ENCODE peak calls at places on chromosomes 7 and 10, in five cellular contexts. One of them, this sample, is unnamed.
A peak's percentile ranks its signal among the peaks of the same experiment; 100 is the strongest.

GRCh38 chr10:116753759-116754158 is 11.4 kb upstream of the HSPA12A start:
- DNase-seq in heart left ventricle: peak; percentile 53
- DNase-seq in mammary epithelial cell: peak; percentile 85
- DNase-seq in iPS DF 6.9: no peak
- DNase-seq in uterus: no peak
- DNase-seq in this sample: peak; percentile 45

GRCh38 chr7:87658553-87658952 is 30.4 kb downstream of the RUNDC3B start:
- DNase-seq in mammary epithelial cell: no peak
- DNase-seq in uterus: no peak
- DNase-seq in heart left ventricle: no peak
- DNase-seq in iPS DF 6.9: no peak
- DNase-seq in this sample: no peak

GRCh38 chr7:147937428-147937827 is 653.1 kb upstream of the C7orf33 start:
- DNase-seq in iPS DF 6.9: no peak
- DNase-seq in mammary epithelial cell: no peak
- DNase-seq in heart left ventricle: no peak
- DNase-seq in uterus: no peak
- DNase-seq in this sample: no peak

GRCh38 chr7:128791968-128792319 is at the start of gene CCDC136:
- DNase-seq in mammary epithelial cell: no peak
- DNase-seq in iPS DF 6.9: no peak
- DNase-seq in heart left ventricle: no peak
- DNase-seq in uterus: no peak
- DNase-seq in this sample: no peak

GRCh38 chr10:28677889-28678686 is 767 bp downstream of the BAMBI start:
- DNase-seq in heart left ventricle: peak; percentile 56
- DNase-seq in uterus: peak; percentile 25
- DNase-seq in mammary epithelial cell: peak; percentile 61
- DNase-seq in iPS DF 6.9: no peak
- DNase-seq in this sample: peak; percentile 23

GRCh38 chr10:102731222-102731800 is 12.4 kb upstream of the WBP1L start:
- DNase-seq in iPS DF 6.9: no peak
- DNase-seq in uterus: no peak
- DNase-seq in heart left ventricle: no peak
- DNase-seq in mammary epithelial cell: no peak
- DNase-seq in this sample: no peak

GRCh38 chr10:78972160-78972946 is 96.4 kb upstream of the ZMIZ1 start:
- DNase-seq in mammary epithelial cell: peak; percentile 32
- DNase-seq in heart left ventricle: peak; percentile 90
- DNase-seq in uterus: peak; percentile 73
- DNase-seq in iPS DF 6.9: no peak
- DNase-seq in this sample: peak; percentile 85

GRCh38 chr7:116809636-116810266 is 52.6 kb upstream of the CAPZA2 start:
- DNase-seq in mammary epithelial cell: peak; percentile 56
- DNase-seq in uterus: no peak
- DNase-seq in heart left ventricle: no peak
- DNase-seq in iPS DF 6.9: peak; percentile 54
- DNase-seq in this sample: no peak

GRCh38 chr10:133257489-133258065 is 19.1 kb downstream of the ADAM8 start:
- DNase-seq in uterus: peak; percentile 42
- DNase-seq in heart left ventricle: peak; percentile 83
- DNase-seq in iPS DF 6.9: no peak
- DNase-seq in mammary epithelial cell: peak; percentile 58
- DNase-seq in this sample: peak; percentile 77

GRCh38 chr10:118871244-118871865 is 116.6 kb upstream of the CACUL1 start:
- DNase-seq in heart left ventricle: no peak
- DNase-seq in mammary epithelial cell: peak; percentile 58
- DNase-seq in uterus: no peak
- DNase-seq in iPS DF 6.9: no peak
- DNase-seq in this sample: no peak

GRCh38 chr10:72186633-72187330 is 29.0 kb upstream of the ANAPC16 start:
- DNase-seq in heart left ventricle: peak; percentile 51
- DNase-seq in iPS DF 6.9: no peak
- DNase-seq in uterus: peak; percentile 81
- DNase-seq in mammary epithelial cell: peak; percentile 49
- DNase-seq in this sample: peak; percentile 54

GRCh38 chr7:2281556-2281955 is 32.7 kb downstream of the SNX8 start:
- DNase-seq in heart left ventricle: peak; percentile 43
- DNase-seq in uterus: peak; percentile 58
- DNase-seq in mammary epithelial cell: no peak
- DNase-seq in iPS DF 6.9: no peak
- DNase-seq in this sample: no peak

GRCh38 chr7:117323877-117324699 is 1.2 kb upstream of the WNT2 start:
- DNase-seq in mammary epithelial cell: peak; percentile 25
- DNase-seq in uterus: peak; percentile 76
- DNase-seq in heart left ventricle: peak; percentile 42
- DNase-seq in iPS DF 6.9: no peak
- DNase-seq in this sample: peak; percentile 34

GRCh38 chr10:12540341-12540781 is 191.0 kb downstream of the CAMK1D start:
- DNase-seq in mammary epithelial cell: no peak
- DNase-seq in uterus: no peak
- DNase-seq in heart left ventricle: no peak
- DNase-seq in iPS DF 6.9: no peak
- DNase-seq in this sample: no peak

GRCh38 chr7:96023376-96023775 is 251.0 kb downstream of the DYNC1I1 start:
- DNase-seq in iPS DF 6.9: no peak
- DNase-seq in heart left ventricle: no peak
- DNase-seq in mammary epithelial cell: no peak
- DNase-seq in uterus: no peak
- DNase-seq in this sample: no peak

GRCh38 chr7:99919814-99920618 is 686 bp upstream of the TRIM4 start:
- DNase-seq in heart left ventricle: no peak
- DNase-seq in uterus: no peak
- DNase-seq in iPS DF 6.9: no peak
- DNase-seq in mammary epithelial cell: peak; percentile 12
- DNase-seq in this sample: no peak

GRCh38 chr10:6141296-6142151 is 52.7 kb downstream of the RBM17 start:
- DNase-seq in uterus: no peak
- DNase-seq in heart left ventricle: no peak
- DNase-seq in mammary epithelial cell: peak; percentile 67
- DNase-seq in iPS DF 6.9: no peak
- DNase-seq in this sample: peak; percentile 66

GRCh38 chr7:101922631-101923275 is 105.3 kb downstream of the CUX1 start:
- DNase-seq in iPS DF 6.9: no peak
- DNase-seq in mammary epithelial cell: no peak
- DNase-seq in uterus: no peak
- DNase-seq in heart left ventricle: no peak
- DNase-seq in this sample: no peak

GRCh38 chr10:86263209-86263608 is 103.4 kb downstream of the GRID1 start:
- DNase-seq in uterus: no peak
- DNase-seq in mammary epithelial cell: no peak
- DNase-seq in heart left ventricle: no peak
- DNase-seq in iPS DF 6.9: no peak
- DNase-seq in this sample: peak; percentile 46

GRCh38 chr7:74283858-74284447 is 5.3 kb upstream of the CLIP2 start:
- DNase-seq in iPS DF 6.9: no peak
- DNase-seq in uterus: no peak
- DNase-seq in heart left ventricle: no peak
- DNase-seq in mammary epithelial cell: no peak
- DNase-seq in this sample: no peak

GRCh38 chr10:77941790-77942189 is 15.2 kb upstream of the DLG5 start:
- DNase-seq in mammary epithelial cell: no peak
- DNase-seq in uterus: no peak
- DNase-seq in heart left ventricle: no peak
- DNase-seq in iPS DF 6.9: no peak
- DNase-seq in this sample: no peak

GRCh38 chr10:77936697-77937567 is 10.4 kb upstream of the DLG5 start:
- DNase-seq in mammary epithelial cell: no peak
- DNase-seq in heart left ventricle: no peak
- DNase-seq in uterus: no peak
- DNase-seq in iPS DF 6.9: no peak
- DNase-seq in this sample: no peak

GRCh38 chr10:77940225-77940624 is 13.7 kb upstream of the DLG5 start:
- DNase-seq in mammary epithelial cell: no peak
- DNase-seq in heart left ventricle: no peak
- DNase-seq in uterus: no peak
- DNase-seq in iPS DF 6.9: no peak
- DNase-seq in this sample: no peak

GRCh38 chr10:77940627-77941026 is 14.1 kb upstream of the DLG5 start:
- DNase-seq in iPS DF 6.9: no peak
- DNase-seq in heart left ventricle: no peak
- DNase-seq in mammary epithelial cell: peak; percentile 89
- DNase-seq in uterus: no peak
- DNase-seq in this sample: no peak

GRCh38 chr10:77939561-77940001 is 13.0 kb upstream of the DLG5 start:
- DNase-seq in heart left ventricle: peak; percentile 70
- DNase-seq in uterus: peak; percentile 75
- DNase-seq in mammary epithelial cell: no peak
- DNase-seq in iPS DF 6.9: no peak
- DNase-seq in this sample: peak; percentile 79
- H3K27ac ChIP-seq in heart left ventricle: no peak overlapping the region
- H3K27ac ChIP-seq in uterus: peak overlapping the region; percentile 42
- H3K27ac ChIP-seq in mammary epithelial cell: no peak overlapping the region
- H3K27ac ChIP-seq in iPS DF 6.9: no peak overlapping the region
- H3K27ac ChIP-seq in this sample: no peak overlapping the region

DNA sequence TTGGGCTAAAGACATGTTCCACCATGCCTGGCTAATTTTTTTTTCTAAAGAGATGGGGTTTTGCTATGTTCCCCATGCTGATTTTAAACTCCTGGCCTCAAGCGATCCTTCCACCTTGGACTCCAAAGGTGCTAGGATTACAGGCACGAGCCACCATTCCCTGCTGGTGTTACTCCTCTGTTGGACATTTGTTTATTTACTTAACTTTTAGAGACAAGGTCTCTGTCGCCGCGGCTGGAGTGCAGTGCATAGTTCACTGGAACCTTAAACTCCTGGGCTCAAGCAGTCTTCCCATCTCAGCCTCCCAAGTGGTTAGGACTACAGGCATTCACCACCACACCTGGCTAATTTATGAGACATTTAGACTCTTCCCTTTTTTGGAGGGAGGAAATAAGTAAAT is 38.9 kb downstream of the CCAR1 start:
- DNase-seq in iPS DF 6.9: no peak
- DNase-seq in uterus: no peak
- DNase-seq in mammary epithelial cell: no peak
- DNase-seq in heart left ventricle: no peak
- DNase-seq in this sample: no peak
- H3K27ac ChIP-seq in iPS DF 6.9: no peak overlapping the region
- H3K27ac ChIP-seq in uterus: no peak overlapping the region
- H3K27ac ChIP-seq in mammary epithelial cell: no peak overlapping the region
- H3K27ac ChIP-seq in heart left ventricle: no peak overlapping the region
- H3K27ac ChIP-seq in this sample: no peak overlapping the region

GRCh38 chr10:75226656-75227055 is 9.1 kb downstream of the COMTD1 start:
- DNase-seq in heart left ventricle: no peak
- DNase-seq in iPS DF 6.9: no peak
- DNase-seq in mammary epithelial cell: no peak
- DNase-seq in uterus: no peak
- DNase-seq in this sample: no peak
- H3K27ac ChIP-seq in heart left ventricle: peak overlapping the region; percentile 73
- H3K27ac ChIP-seq in iPS DF 6.9: no peak overlapping the region
- H3K27ac ChIP-seq in mammary epithelial cell: peak overlapping the region; percentile 79
- H3K27ac ChIP-seq in uterus: peak overlapping the region; percentile 94
- H3K27ac ChIP-seq in this sample: peak overlapping the region; percentile 74

GRCh38 chr10:74490551-74490950 is 335.8 kb upstream of the KAT6B start:
- DNase-seq in uterus: no peak
- DNase-seq in mammary epithelial cell: no peak
- DNase-seq in heart left ventricle: no peak
- DNase-seq in iPS DF 6.9: no peak
- DNase-seq in this sample: no peak

GRCh38 chr10:74486659-74487058 is 335.6 kb downstream of the ADK start:
- DNase-seq in uterus: no peak
- DNase-seq in iPS DF 6.9: no peak
- DNase-seq in mammary epithelial cell: peak; percentile 8
- DNase-seq in heart left ventricle: no peak
- DNase-seq in this sample: no peak

GRCh38 chr10:74491014-74491413 is 335.4 kb upstream of the KAT6B start:
- DNase-seq in heart left ventricle: no peak
- DNase-seq in mammary epithelial cell: no peak
- DNase-seq in iPS DF 6.9: no peak
- DNase-seq in uterus: no peak
- DNase-seq in this sample: no peak

GRCh38 chr10:74485283-74485682 is 334.3 kb downstream of the ADK start:
- DNase-seq in mammary epithelial cell: no peak
- DNase-seq in iPS DF 6.9: no peak
- DNase-seq in uterus: no peak
- DNase-seq in heart left ventricle: no peak
- DNase-seq in this sample: no peak

GRCh38 chr10:74488907-74489306 is 337.5 kb upstream of the KAT6B start:
- DNase-seq in iPS DF 6.9: no peak
- DNase-seq in heart left ventricle: no peak
- DNase-seq in mammary epithelial cell: peak; percentile 54
- DNase-seq in uterus: no peak
- DNase-seq in this sample: no peak
- H3K27ac ChIP-seq in iPS DF 6.9: no peak overlapping the region
- H3K27ac ChIP-seq in heart left ventricle: no peak overlapping the region
- H3K27ac ChIP-seq in mammary epithelial cell: peak overlapping the region; percentile 24
- H3K27ac ChIP-seq in uterus: no peak overlapping the region
- H3K27ac ChIP-seq in this sample: no peak overlapping the region

GRCh38 chr7:44120395-44120794 is 3.0 kb downstream of the POLD2 start:
- DNase-seq in uterus: no peak
- DNase-seq in heart left ventricle: no peak
- DNase-seq in iPS DF 6.9: no peak
- DNase-seq in mammary epithelial cell: no peak
- DNase-seq in this sample: no peak

GRCh38 chr7:44123190-44124003 is at the start of gene POLD2:
- DNase-seq in heart left ventricle: peak; percentile 99
- DNase-seq in uterus: peak; percentile 97
- DNase-seq in iPS DF 6.9: peak; percentile 79
- DNase-seq in mammary epithelial cell: peak; percentile 96
- DNase-seq in this sample: peak; percentile 99

GRCh38 chr7:44121761-44122420 is 1.5 kb downstream of the POLD2 start:
- DNase-seq in heart left ventricle: no peak
- DNase-seq in mammary epithelial cell: no peak
- DNase-seq in uterus: no peak
- DNase-seq in iPS DF 6.9: no peak
- DNase-seq in this sample: no peak

GRCh38 chr7:44124822-44125202 is 1.5 kb upstream of the POLD2 start:
- DNase-seq in uterus: no peak
- DNase-seq in mammary epithelial cell: no peak
- DNase-seq in heart left ventricle: no peak
- DNase-seq in iPS DF 6.9: no peak
- DNase-seq in this sample: no peak

DNA sequence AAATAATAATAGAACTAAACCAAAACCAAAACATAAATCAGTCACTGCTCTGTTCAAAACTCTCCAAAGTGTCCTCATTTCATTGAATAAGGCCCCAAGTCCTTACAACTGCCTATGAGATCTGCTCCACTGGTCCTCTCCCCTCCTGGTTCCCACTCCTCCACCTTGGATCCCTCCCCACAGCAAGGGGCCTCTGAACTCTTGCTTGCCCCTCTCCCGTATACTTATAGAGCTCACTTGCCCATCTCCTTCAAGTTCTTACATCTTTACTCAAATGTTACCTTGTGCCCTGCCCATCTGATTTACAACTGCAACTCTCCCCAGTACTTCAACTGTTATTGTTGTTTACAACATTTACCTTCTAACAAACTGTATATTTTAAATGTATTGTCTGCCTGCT is 819 bp downstream of the POLD2 start:
- DNase-seq in uterus: no peak
- DNase-seq in mammary epithelial cell: no peak
- DNase-seq in heart left ventricle: no peak
- DNase-seq in iPS DF 6.9: no peak
- DNase-seq in this sample: no peak
- H3K27ac ChIP-seq in uterus: peak overlapping the region; percentile 60
- H3K27ac ChIP-seq in mammary epithelial cell: peak overlapping the region; percentile 87
- H3K27ac ChIP-seq in heart left ventricle: peak overlapping the region; percentile 81
- H3K27ac ChIP-seq in iPS DF 6.9: no peak overlapping the region
- H3K27ac ChIP-seq in this sample: peak overlapping the region; percentile 83

GRCh38 chr10:60200012-60200681 is 189.5 kb downstream of the ANK3 start:
- DNase-seq in mammary epithelial cell: no peak
- DNase-seq in iPS DF 6.9: no peak
- DNase-seq in heart left ventricle: no peak
- DNase-seq in uterus: no peak
- DNase-seq in this sample: no peak
- H3K27ac ChIP-seq in mammary epithelial cell: no peak overlapping the region
- H3K27ac ChIP-seq in iPS DF 6.9: no peak overlapping the region
- H3K27ac ChIP-seq in heart left ventricle: no peak overlapping the region
- H3K27ac ChIP-seq in uterus: no peak overlapping the region
- H3K27ac ChIP-seq in this sample: peak overlapping the region; percentile 10

GRCh38 chr10:109875151-109875568 is 48.2 kb downstream of the XPNPEP1 start:
- DNase-seq in uterus: no peak
- DNase-seq in mammary epithelial cell: no peak
- DNase-seq in iPS DF 6.9: no peak
- DNase-seq in heart left ventricle: no peak
- DNase-seq in this sample: no peak
- H3K27ac ChIP-seq in uterus: no peak overlapping the region
- H3K27ac ChIP-seq in mammary epithelial cell: no peak overlapping the region
- H3K27ac ChIP-seq in iPS DF 6.9: no peak overlapping the region
- H3K27ac ChIP-seq in heart left ventricle: peak overlapping the region; percentile 56
- H3K27ac ChIP-seq in this sample: no peak overlapping the region

This sample was measured in tibial artery.